ENCODE peak calls at places on chromosomes 11 and 22, in six cellular contexts. W is upper lobe of right lung; B is choroid plexus epithelial cell; X is psoas muscle; K is activated CD8-positive, alpha-beta T cell treated with anti-CD3 and anti-CD28 coated beads for 36 hours; V is gastrocnemius medialis. P is an unnamed sample.

GRCh38 chr11:14463623-14464022 is 36.0 kb downstream of the COPB1 start:
- DNase-seq in X (no peak), W (no peak), K (no peak), B (no peak), V (no peak), P (no peak)

GRCh38 chr11:83102806-83103205 is 31.1 kb upstream of the RAB30 start:
- DNase-seq in B (no peak), K (no peak), X (no peak), V (no peak), W (no peak), P (no peak)

GRCh38 chr11:47980907-47981621 is 705 bp downstream of the PTPRJ start:
- DNase-seq in B (peak), X (peak), K (peak), W (peak), V (no peak), P (no peak)

GRCh38 chr22:36363378-36363931 is 24.3 kb downstream of the MYH9 start:
- DNase-seq in K (no peak), V (no peak), X (no peak), W (no peak), B (no peak), P (no peak)

GRCh38 chr22:19799322-19800190 is 39.0 kb downstream of the TBX1 start:
- DNase-seq in V (peak), X (peak), W (no peak), K (no peak), B (peak), P (no peak)

GRCh38 chr22:44707752-44708151 is 5.7 kb downstream of the PRR5 start:
- DNase-seq in K (peak), W (no peak), B (no peak), X (no peak), V (no peak), P (no peak)

GRCh38 chr11:134154441-134154840 is 69.3 kb downstream of the NCAPD3 start:
- DNase-seq in X (no peak), B (no peak), V (no peak), W (no peak), K (no peak), P (no peak)

GRCh38 chr11:3947084-3947483 is 91.6 kb downstream of the STIM1 start:
- DNase-seq in W (no peak), K (peak), X (no peak), B (peak), V (peak), P (no peak)

GRCh38 chr11:60788401-60789110 is 3.4 kb downstream of the MS4A10 start:
- DNase-seq in B (peak), X (peak), W (no peak), V (no peak), K (no peak), P (no peak)

GRCh38 chr11:129974237-129974636 is 28.4 kb downstream of the PRDM10 start:
- DNase-seq in V (no peak), K (no peak), B (peak), W (no peak), X (no peak), P (no peak)

GRCh38 chr22:41094036-41094435 is 1.6 kb downstream of the EP300 start:
- DNase-seq in X (no peak), B (peak), K (peak), W (no peak), V (no peak), P (peak)

GRCh38 chr11:69419662-69420061 is 61.8 kb upstream of the LINC01488 start:
- DNase-seq in K (no peak), W (peak), V (no peak), B (no peak), X (no peak), P (no peak)

GRCh38 chr11:45817191-45817590 is 12.2 kb downstream of the SLC35C1 start:
- DNase-seq in W (no peak), X (no peak), V (no peak), K (no peak), B (no peak), P (no peak)

GRCh38 chr11:76523147-76523546 is 78.3 kb downstream of the EMSY start:
- DNase-seq in W (no peak), X (no peak), B (no peak), K (no peak), V (no peak), P (no peak)

GRCh38 chr11:5092821-5093585 is 23.6 kb downstream of the OR52E1 start:
- DNase-seq in V (no peak), B (no peak), W (no peak), X (no peak), K (no peak), P (no peak)

GRCh38 chr22:45317551-45318167 is 7.9 kb downstream of the FAM118A start:
- DNase-seq in X (peak), K (peak), W (no peak), V (no peak), B (peak), P (no peak)

GRCh38 chr11:124740277-124740882 is 638 bp downstream of the NRGN start:
- DNase-seq in K (peak), W (peak), V (no peak), X (no peak), B (peak), P (peak)

GRCh38 chr11:67496113-67496512 is 9.1 kb downstream of the PITPNM1 start:
- DNase-seq in B (no peak), W (no peak), K (no peak), V (no peak), X (no peak), P (no peak)

GRCh38 chr11:94623120-94623735 is 56.1 kb downstream of the PIWIL4 start:
- DNase-seq in W (no peak), V (peak), B (peak), K (peak), X (no peak), P (peak)

GRCh38 chr11:118625976-118626375 is 18.6 kb downstream of the PHLDB1 start:
- DNase-seq in K (no peak), X (peak), B (no peak), W (no peak), V (no peak), P (no peak)

GRCh38 chr11:67117667-67118058 is 1.4 kb upstream of the KDM2A start:
- DNase-seq in W (peak), X (peak), K (peak), V (no peak), B (peak), P (no peak)

GRCh38 chr11:62071408-62071807 is 52.4 kb upstream of the INCENP start:
- DNase-seq in X (no peak), V (no peak), K (no peak), W (no peak), B (peak), P (no peak)

GRCh38 chr22:49825944-49826602 is 1.6 kb downstream of the BRD1 start:
- DNase-seq in W (no peak), B (peak), K (peak), X (peak), V (no peak), P (peak)

GRCh38 chr11:114215871-114216803 is 80.1 kb upstream of the NNMT start:
- DNase-seq in B (no peak), W (no peak), K (no peak), X (no peak), V (no peak), P (no peak)

GRCh38 chr22:47164514-47165337 is 402.3 kb downstream of the TBC1D22A start:
- DNase-seq in V (no peak), W (peak), B (no peak), K (no peak), X (peak), P (no peak)

GRCh38 chr22:42967933-42968332 is 47.0 kb downstream of the PACSIN2 start:
- DNase-seq in W (peak), K (no peak), V (peak), X (peak), B (no peak), P (no peak)

GRCh38 chr11:64343740-64344133 is 3.7 kb downstream of the CCDC88B start:
- DNase-seq in V (no peak), B (no peak), K (peak), X (peak), W (no peak), P (peak)
- TF ChIP-seq CTCF in V (no peak), B (peak), K (peak), X (peak), W (peak), P (peak)

DNA sequence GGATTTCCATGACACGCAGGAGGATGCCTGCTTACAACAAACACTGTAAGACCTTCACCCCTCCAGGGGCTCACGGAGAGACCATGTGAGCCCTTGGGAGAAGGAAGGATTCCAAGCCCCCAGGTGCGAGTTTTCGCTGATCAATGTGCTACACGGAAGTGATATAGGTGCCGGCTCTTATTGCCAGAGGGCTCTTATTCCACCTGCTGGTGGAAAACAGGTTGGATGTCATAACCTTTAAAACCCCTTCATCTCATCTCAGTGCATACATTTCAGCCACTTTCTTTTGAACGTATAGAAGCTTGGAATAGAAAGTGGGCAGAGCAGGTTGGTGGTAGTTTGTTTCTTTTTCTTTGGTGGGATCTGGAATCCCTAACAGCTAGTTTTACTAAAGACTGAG is 25.8 kb downstream of the LAYN start:
- DNase-seq in B (no peak), W (no peak), K (no peak), V (no peak), X (no peak), P (no peak)
- TF ChIP-seq CTCF in B (no peak), W (no peak), K (no peak), V (no peak), X (no peak), P (no peak)

GRCh38 chr22:38298312-38299000 is 18.8 kb downstream of the CSNK1E start:
- DNase-seq in X (peak), K (peak), V (no peak), B (peak), W (no peak), P (peak)
- TF ChIP-seq CTCF in X (peak), K (peak), V (peak), B (peak), W (peak), P (peak)

GRCh38 chr22:21640810-21641209 is 1.3 kb upstream of the SDF2L1 start:
- DNase-seq in X (no peak), B (no peak), K (no peak), V (no peak), W (no peak), P (no peak)

GRCh38 chr22:21641795-21642583 is at the start of gene SDF2L1:
- DNase-seq in W (peak), V (peak), K (peak), B (peak), X (peak), P (peak)

GRCh38 chr22:21642584-21643448 is 714 bp downstream of the SDF2L1 start:
- DNase-seq in V (no peak), K (peak), B (peak), X (peak), W (peak), P (peak)

GRCh38 chr22:21641417-21641794 is 696 bp upstream of the SDF2L1 start:
- DNase-seq in V (no peak), W (peak), K (no peak), X (peak), B (peak), P (peak)

GRCh38 chr22:21643533-21644357 is 1.6 kb downstream of the SDF2L1 start:
- DNase-seq in K (peak), B (no peak), V (no peak), W (no peak), X (no peak), P (no peak)
- TF ChIP-seq CTCF in K (no peak), B (peak), V (no peak), W (no peak), X (no peak), P (no peak)

GRCh38 chr11:128520206-128520885 is 67.0 kb downstream of the ETS1 start:
- DNase-seq in K (peak), V (no peak), W (no peak), B (no peak), X (no peak), P (no peak)
- TF ChIP-seq CTCF in K (no peak), V (no peak), W (no peak), B (peak), X (no peak), P (no peak)

DNA sequence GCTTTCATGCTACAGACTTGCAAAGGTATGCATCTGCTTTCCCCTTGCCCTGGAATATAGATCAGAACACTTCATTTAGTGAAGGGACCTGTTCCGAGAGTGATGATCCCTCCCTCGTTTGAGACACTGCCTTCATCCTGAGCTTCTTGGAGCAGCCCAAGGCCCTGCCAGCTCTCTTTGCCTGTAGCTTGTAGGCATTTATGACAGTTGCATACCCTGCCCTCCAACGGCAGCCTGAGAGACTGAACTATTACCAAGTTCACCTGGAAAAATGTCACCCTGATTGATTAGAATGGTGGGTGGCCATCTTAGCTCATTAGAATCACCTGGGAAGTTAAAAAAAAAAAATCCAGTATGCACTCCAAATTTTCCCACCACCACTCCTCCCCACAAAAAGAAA is 1.5 kb downstream of the MICAL3 start:
- DNase-seq in B (no peak), X (no peak), V (no peak), W (no peak), K (no peak), P (no peak)
- TF ChIP-seq CTCF in B (no peak), X (no peak), V (no peak), W (no peak), K (no peak), P (no peak)

P was measured in MCF 10A.